ENCODE peak calls at places on chromosomes 1 and 21, in seven cellular contexts. L is activated gamma-delta T cell treated with Interleukin-2 at 50 U/mL for 16 hours; S is activated T-cell treated with anti-CD3 and anti-CD28 coated beads, Interleukin-2, amount 50 U/mL, for 1 hour; Y is HTR-8/SVneo; G is AG09319; Q is small intestine; V is IMR-90. K is an unnamed sample.

GRCh38 chr1:3428899-3429298 is 25.6 kb upstream of the ARHGEF16 start:
- DNase-seq in L (no peak), S (no peak), Y (no peak), G (no peak), Q (no peak), V (no peak), K (no peak)

GRCh38 chr1:20279507-20279906 is 11.2 kb upstream of the VWA5B1 start:
- DNase-seq in V (peak), L (no peak), S (no peak), G (no peak), Q (no peak), Y (peak), K (no peak)

GRCh38 chr1:15260418-15261154 is 13.6 kb downstream of the FHAD1 start:
- DNase-seq in Y (peak), V (peak), G (no peak), Q (no peak), S (no peak), L (no peak), K (no peak)

GRCh38 chr1:201183728-201184127 is 6.9 kb upstream of the IGFN1 start:
- DNase-seq in S (no peak), V (no peak), G (no peak), Q (no peak), Y (no peak), L (no peak), K (no peak)

GRCh38 chr21:22019766-22020165 is 1021.6 kb downstream of the NCAM2 start:
- DNase-seq in Y (no peak), L (no peak), G (no peak), S (no peak), V (peak), Q (no peak), K (no peak)

GRCh38 chr1:212728606-212729005 is 29.0 kb upstream of the BATF3 start:
- DNase-seq in Q (peak), Y (no peak), S (no peak), G (no peak), V (no peak), L (no peak), K (no peak)

GRCh38 chr1:109713636-109714035 is 1.6 kb downstream of the GSTM5 start:
- DNase-seq in V (no peak), S (no peak), Q (no peak), Y (no peak), G (no peak), L (no peak), K (no peak)

GRCh38 chr1:44316231-44316759 is 38.8 kb downstream of the ERI3 start:
- DNase-seq in L (no peak), Q (no peak), G (no peak), S (no peak), Y (no peak), V (no peak), K (no peak)

GRCh38 chr1:231032963-231033362 is 7.1 kb downstream of the FAM89A start:
- DNase-seq in V (no peak), Y (no peak), Q (no peak), S (no peak), L (no peak), G (no peak), K (no peak)

GRCh38 chr1:56147459-56147858 is 431.9 kb downstream of the PLPP3 start:
- DNase-seq in V (no peak), Y (no peak), S (no peak), G (no peak), Q (no peak), L (no peak), K (no peak)

GRCh38 chr1:185442065-185442464 is 125.0 kb upstream of the IVNS1ABP start:
- DNase-seq in Y (no peak), Q (no peak), V (peak), S (no peak), G (no peak), L (no peak), K (no peak)

GRCh38 chr1:113701429-113701828 is 57.9 kb downstream of the PHTF1 start:
- DNase-seq in S (no peak), V (no peak), G (no peak), L (no peak), Y (no peak), Q (no peak), K (no peak)

GRCh38 chr1:99707535-99708142 is 58.8 kb downstream of the FRRS1 start:
- DNase-seq in Q (peak), S (peak), G (peak), L (peak), Y (peak), V (peak), K (peak)

GRCh38 chr1:176904057-176904815 is 260.3 kb downstream of the ASTN1 start:
- DNase-seq in S (no peak), Q (no peak), G (no peak), V (no peak), L (no peak), Y (no peak), K (no peak)

GRCh38 chr1:103106426-103107321 is 1.6 kb downstream of the COL11A1 start:
- DNase-seq in Y (peak), G (no peak), Q (peak), V (peak), S (no peak), L (no peak), K (no peak)

GRCh38 chr1:63127376-63127775 is 195.0 kb upstream of the FOXD3 start:
- DNase-seq in Q (no peak), V (no peak), S (no peak), L (no peak), Y (no peak), G (no peak), K (no peak)

GRCh38 chr1:244074559-244075171 is 23.6 kb downstream of the ZBTB18 start:
- DNase-seq in L (peak), Q (no peak), G (no peak), V (no peak), S (peak), Y (no peak), K (peak)

GRCh38 chr1:2861988-2862430 is 60.5 kb upstream of the TTC34 start:
- DNase-seq in L (no peak), S (no peak), Y (no peak), Q (no peak), G (no peak), V (no peak), K (no peak)

GRCh38 chr1:181793826-181794225 is 267.7 kb downstream of the ZNF648 start:
- DNase-seq in Y (no peak), S (no peak), V (no peak), Q (no peak), G (no peak), L (no peak), K (no peak)

GRCh38 chr1:183812686-183813569 is 8.0 kb downstream of the RGL1 start:
- DNase-seq in S (no peak), V (peak), Y (no peak), Q (peak), G (no peak), L (no peak), K (no peak)

GRCh38 chr21:21230672-21231071 is 232.5 kb downstream of the NCAM2 start:
- DNase-seq in Y (no peak), L (no peak), Q (no peak), S (no peak), V (peak), G (no peak), K (no peak)

GRCh38 chr1:201260648-201261311 is 22.5 kb upstream of the PKP1 start:
- DNase-seq in L (no peak), V (no peak), Y (no peak), Q (no peak), G (no peak), S (no peak), K (peak)

GRCh38 chr1:151106891-151107290 is 36.3 kb downstream of the GABPB2 start:
- DNase-seq in G (no peak), Y (peak), L (no peak), Q (no peak), V (peak), S (no peak), K (no peak)

GRCh38 chr21:36433011-36433709 is 46.8 kb downstream of the CLDN14 start:
- DNase-seq in S (no peak), G (no peak), V (no peak), Y (no peak), Q (no peak), L (no peak), K (no peak)

K was measured in stimulated activated effector memory CD8-positive, alpha-beta T cell treated with anti-CD3 and anti-CD28 coated beads, Interleukin-12 subunit alpha, Interleukin-12 subunit beta, amount 100 ng/mL, for 72 hours.